ENCODE peak calls at places on chromosomes 3 and 15, in ten cellular contexts. M is stimulated activated CD4-positive, alpha-beta T cell treated with anti-CD3 and anti-CD28 coated beads, Interleukin-2, amount 100 ng/mL, for 48 hours; R is GM12865; X is fibroblast of the aortic adventitia; G is GM20000; B is astrocyte; V is NB4; C is right atrium auricular region; Z is heart right ventricle; T is activated naive CD4-positive, alpha-beta T cell. I is an unnamed sample.

GRCh38 chr15:74541494-74542191 is 623 bp downstream of the ARID3B start:
- DNase-seq in M (peak; percentile 45), R (peak; percentile 93), X (peak; percentile 25), G (peak; percentile 83), B (peak; percentile 37), V (peak; percentile 93), C (peak; percentile 61), Z (peak; percentile 14), T (no peak), I (peak; percentile 7)

GRCh38 chr15:69003971-69004370 is 10.5 kb upstream of the NOX5 start:
- DNase-seq in M (no peak), R (no peak), X (no peak), G (no peak), B (no peak), V (no peak), C (no peak), Z (no peak), T (no peak), I (no peak)

GRCh38 chr15:58241872-58242271 is 103.7 kb downstream of the AQP9 start:
- DNase-seq in M (no peak), R (no peak), X (no peak), G (no peak), B (no peak), V (no peak), C (no peak), Z (no peak), T (no peak), I (no peak)

GRCh38 chr3:17759901-17760300 is 17.5 kb upstream of the TBC1D5 start:
- DNase-seq in M (no peak), R (no peak), X (no peak), G (no peak), B (peak; percentile 8), V (no peak), C (no peak), Z (no peak), T (no peak), I (no peak)

GRCh38 chr3:80307844-80308243 is 540.0 kb upstream of the ROBO1 start:
- DNase-seq in M (no peak), R (no peak), X (no peak), G (no peak), B (no peak), V (no peak), C (no peak), Z (no peak), T (no peak), I (no peak)

GRCh38 chr3:39479701-39480414 is 12.4 kb downstream of the MOBP start:
- DNase-seq in M (no peak), R (no peak), X (no peak), G (no peak), B (no peak), V (no peak), C (no peak), Z (no peak), T (no peak), I (no peak)

GRCh38 chr3:157233923-157234322 is 74.0 kb upstream of the CCNL1 start:
- DNase-seq in M (no peak), R (no peak), X (no peak), G (no peak), B (no peak), V (no peak), C (no peak), Z (no peak), T (no peak), I (no peak)

GRCh38 chr3:135739755-135740154 is 225.8 kb upstream of the PPP2R3A start:
- DNase-seq in M (no peak), R (no peak), X (no peak), G (no peak), B (no peak), V (no peak), C (no peak), Z (no peak), T (no peak), I (no peak)

GRCh38 chr3:16606398-16606797 is 1.2 kb upstream of the DAZL start:
- DNase-seq in M (no peak), R (peak; percentile 26), X (no peak), G (peak; percentile 20), B (peak; percentile 39), V (no peak), C (no peak), Z (no peak), T (no peak), I (no peak)

GRCh38 chr3:113847664-113848461 is 9.3 kb downstream of the GRAMD1C start:
- DNase-seq in M (no peak), R (no peak), X (no peak), G (no peak), B (no peak), V (no peak), C (no peak), Z (no peak), T (no peak), I (no peak)

GRCh38 chr15:29800441-29801366 is 21.6 kb downstream of the TJP1 start:
- DNase-seq in M (no peak), R (no peak), X (no peak), G (no peak), B (no peak), V (no peak), C (no peak), Z (no peak), T (no peak), I (no peak)

GRCh38 chr15:45448066-45448510 is 69.7 kb upstream of the GATM start:
- DNase-seq in M (no peak), R (no peak), X (no peak), G (no peak), B (no peak), V (peak; percentile 58), C (no peak), Z (no peak), T (no peak), I (no peak)

GRCh38 chr3:182948305-182948704 is 32.0 kb downstream of the DCUN1D1 start:
- DNase-seq in M (no peak), R (no peak), X (no peak), G (no peak), B (no peak), V (no peak), C (no peak), Z (no peak), T (no peak), I (no peak)

GRCh38 chr3:13532661-13533060 is 16.3 kb upstream of the FBLN2 start:
- DNase-seq in M (no peak), R (no peak), X (no peak), G (no peak), B (no peak), V (no peak), C (no peak), Z (no peak), T (no peak), I (no peak)

GRCh38 chr15:35168464-35168863 is 83.4 kb upstream of the NANOGP8 start:
- DNase-seq in M (no peak), R (no peak), X (peak; percentile 28), G (no peak), B (peak; percentile 79), V (no peak), C (no peak), Z (no peak), T (no peak), I (no peak)

GRCh38 chr3:190305406-190305805 is 16.8 kb downstream of the CLDN1 start:
- DNase-seq in M (no peak), R (no peak), X (peak; percentile 17), G (no peak), B (no peak), V (no peak), C (no peak), Z (no peak), T (no peak), I (no peak)

I was measured in prostate gland.